ENCODE peak calls at places on chromosomes 11 and 22, in six cellular contexts. R, Z, O, T, Y and E are unnamed samples.

GRCh38 chr22:25650834-25651233 is 86.4 kb downstream of the GRK3 start:
- DNase-seq in R (no peak), Z (no peak), O (no peak), T (no peak), Y (no peak), E (no peak)

GRCh38 chr11:123062892-123063395 is 1.0 kb upstream of the HSPA8 start:
- DNase-seq in R (no peak), Z (no peak), O (no peak), T (peak), Y (no peak), E (no peak)

GRCh38 chr11:29751618-29752017 is 265.2 kb downstream of the KCNA4 start:
- DNase-seq in R (no peak), Z (no peak), O (no peak), T (no peak), Y (no peak), E (no peak)

GRCh38 chr11:111413849-111414248 is 34.8 kb upstream of the POU2AF1 start:
- DNase-seq in R (no peak), Z (no peak), O (no peak), T (no peak), Y (no peak), E (no peak)

GRCh38 chr11:57639321-57640067 is 10.2 kb downstream of the YPEL4 start:
- DNase-seq in R (peak), Z (no peak), O (no peak), T (no peak), Y (peak), E (peak)

GRCh38 chr11:29255401-29255800 is 761.4 kb downstream of the KCNA4 start:
- DNase-seq in R (peak), Z (no peak), O (no peak), T (no peak), Y (peak), E (no peak)

GRCh38 chr11:71580057-71581003 is 2.3 kb downstream of the KRTAP5-11 start:
- DNase-seq in R (peak), Z (peak), O (peak), T (peak), Y (peak), E (no peak)

GRCh38 chr11:66293777-66294625 is 2.3 kb downstream of the TMEM151A start:
- DNase-seq in R (no peak), Z (no peak), O (no peak), T (no peak), Y (no peak), E (no peak)

GRCh38 chr11:35584321-35584720 is 33.9 kb upstream of the FJX1 start:
- DNase-seq in R (no peak), Z (no peak), O (no peak), T (no peak), Y (peak), E (no peak)

GRCh38 chr11:77144854-77145428 is 16.9 kb downstream of the MYO7A start:
- DNase-seq in R (no peak), Z (no peak), O (no peak), T (no peak), Y (no peak), E (peak)

GRCh38 chr11:10623797-10624761 is 55.6 kb upstream of the LYVE1 start:
- DNase-seq in R (no peak), Z (peak), O (no peak), T (peak), Y (peak), E (no peak)

GRCh38 chr11:70603064-70603755 is 204.9 kb downstream of the CTTN start:
- DNase-seq in R (no peak), Z (no peak), O (no peak), T (no peak), Y (no peak), E (no peak)

GRCh38 chr22:41237707-41238569 is 2.8 kb downstream of the CHADL start:
- DNase-seq in R (no peak), Z (no peak), O (peak), T (no peak), Y (peak), E (peak)

GRCh38 chr22:41311487-41311886 is 10.2 kb downstream of the ZC3H7B start:
- DNase-seq in R (no peak), Z (no peak), O (no peak), T (no peak), Y (no peak), E (no peak)

GRCh38 chr11:41461057-41461681 is 1.7 kb upstream of the LRRC4C start:
- DNase-seq in R (no peak), Z (peak), O (no peak), T (no peak), Y (peak), E (no peak)

GRCh38 chr11:2511421-2512369 is 66.9 kb downstream of the KCNQ1 start:
- DNase-seq in R (no peak), Z (no peak), O (peak), T (peak), Y (no peak), E (peak)

GRCh38 chr22:28034760-28035401 is 115.8 kb upstream of the PITPNB start:
- DNase-seq in R (peak), Z (no peak), O (peak), T (peak), Y (peak), E (peak)

GRCh38 chr22:45285431-45286058 is 796 bp downstream of the UPK3A start:
- DNase-seq in R (no peak), Z (no peak), O (no peak), T (no peak), Y (no peak), E (no peak)

GRCh38 chr22:36433318-36434231 is 45.8 kb upstream of the MYH9 start:
- DNase-seq in R (no peak), Z (no peak), O (no peak), T (no peak), Y (no peak), E (peak)

GRCh38 chr22:28442951-28443876 is 236.4 kb downstream of the TTC28 start:
- DNase-seq in R (no peak), Z (no peak), O (peak), T (no peak), Y (peak), E (peak)

GRCh38 chr11:17564687-17565042 is 17.6 kb downstream of the OTOG start:
- DNase-seq in R (no peak), Z (no peak), O (no peak), T (peak), Y (no peak), E (no peak)

DNA sequence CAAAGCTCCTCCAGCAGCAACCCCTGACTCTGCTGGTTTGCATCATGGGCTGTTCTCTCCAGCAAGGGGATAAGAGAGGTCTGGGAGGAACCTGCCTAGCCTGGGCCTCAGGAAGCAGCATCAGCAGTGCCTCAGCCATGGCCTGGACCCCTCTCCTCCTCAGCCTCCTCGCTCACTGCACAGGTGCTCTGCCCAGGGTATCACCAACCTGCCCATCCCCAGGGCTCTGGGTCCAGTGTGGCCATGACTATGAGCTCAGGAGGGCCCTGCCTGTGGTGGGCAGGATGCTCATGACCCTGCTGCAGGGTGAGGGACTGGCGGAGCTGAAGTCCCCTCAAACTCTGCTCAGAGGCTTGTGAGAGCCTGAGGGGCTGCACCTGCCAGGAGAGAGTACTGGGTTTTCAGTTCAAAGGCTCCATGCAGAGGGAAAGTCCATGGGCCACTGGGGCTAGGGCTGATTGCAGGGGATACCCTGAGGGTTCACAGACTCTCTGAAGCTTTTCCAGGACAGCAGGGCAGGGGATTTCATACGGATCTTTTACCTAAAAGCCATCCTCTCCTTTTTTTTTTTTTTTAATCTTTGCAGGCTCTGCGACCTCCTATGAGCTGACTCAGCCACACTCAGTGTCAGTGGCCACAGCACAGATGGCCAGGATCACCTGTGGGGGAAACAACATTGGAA is 115.8 kb upstream of the IGLL5 start:
- DNase-seq in R (no peak), Z (no peak), O (no peak), T (peak), Y (no peak), E (no peak)
- H3K4me3 ChIP-seq in R (no peak), Z (no peak), O (no peak), T (no peak), Y (no peak), E (no peak)

GRCh38 chr22:20508815-20509271 is 1.4 kb downstream of the MED15 start:
- DNase-seq in R (no peak), Z (no peak), O (no peak), T (no peak), Y (no peak), E (no peak)
- H3K4me3 ChIP-seq in R (peak), Z (peak), O (peak), T (peak), Y (peak), E (peak)

GRCh38 chr11:67630943-67631331 is 1.2 kb upstream of the NUDT8 start:
- DNase-seq in R (no peak), Z (no peak), O (no peak), T (no peak), Y (no peak), E (no peak)

GRCh38 chr11:67630230-67630942 is 649 bp upstream of the NUDT8 start:
- DNase-seq in R (peak), Z (peak), O (peak), T (peak), Y (peak), E (peak)

GRCh38 chr11:67627788-67628624 is 1.7 kb downstream of the NUDT8 start:
- DNase-seq in R (no peak), Z (no peak), O (no peak), T (no peak), Y (no peak), E (peak)

GRCh38 chr11:67628710-67629385 is 889 bp downstream of the NUDT8 start:
- DNase-seq in R (no peak), Z (no peak), O (no peak), T (no peak), Y (no peak), E (peak)

GRCh38 chr11:67629386-67630229 is at the start of gene NUDT8:
- DNase-seq in R (peak), Z (no peak), O (peak), T (peak), Y (peak), E (peak)
- H3K4me3 ChIP-seq in R (peak), Z (peak), O (peak), T (peak), Y (peak), E (peak)

GRCh38 chr11:75705541-75705940 is 12.1 kb upstream of the MOGAT2 start:
- DNase-seq in R (no peak), Z (no peak), O (no peak), T (no peak), Y (no peak), E (no peak)

GRCh38 chr11:75703709-75704237 is 13.9 kb upstream of the MOGAT2 start:
- DNase-seq in R (no peak), Z (no peak), O (no peak), T (no peak), Y (no peak), E (no peak)

GRCh38 chr11:75700940-75701339 is 16.7 kb upstream of the MOGAT2 start:
- DNase-seq in R (no peak), Z (no peak), O (no peak), T (no peak), Y (no peak), E (no peak)

GRCh38 chr11:75706260-75706729 is 11.3 kb upstream of the MOGAT2 start:
- DNase-seq in R (peak), Z (peak), O (peak), T (peak), Y (peak), E (peak)
- H3K4me3 ChIP-seq in R (no peak), Z (no peak), O (no peak), T (no peak), Y (no peak), E (no peak)

GRCh38 chr22:24338701-24339451 is 68.2 kb downstream of the SPECC1L start:
- DNase-seq in R (no peak), Z (no peak), O (no peak), T (no peak), Y (peak), E (no peak)
- H3K4me3 ChIP-seq in R (no peak), Z (no peak), O (peak), T (no peak), Y (peak), E (no peak)

GRCh38 chr22:48051796-48052620 is 1289.6 kb downstream of the TBC1D22A start:
- DNase-seq in R (no peak), Z (no peak), O (no peak), T (peak), Y (no peak), E (no peak)

GRCh38 chr22:48054596-48054995 is 1292.1 kb downstream of the TBC1D22A start:
- DNase-seq in R (no peak), Z (no peak), O (no peak), T (peak), Y (no peak), E (no peak)

GRCh38 chr22:48053973-48054372 is 1291.5 kb downstream of the TBC1D22A start:
- DNase-seq in R (no peak), Z (no peak), O (no peak), T (peak), Y (no peak), E (no peak)

GRCh38 chr22:48050836-48051235 is 1288.4 kb downstream of the TBC1D22A start:
- DNase-seq in R (no peak), Z (no peak), O (no peak), T (peak), Y (no peak), E (no peak)

DNA sequence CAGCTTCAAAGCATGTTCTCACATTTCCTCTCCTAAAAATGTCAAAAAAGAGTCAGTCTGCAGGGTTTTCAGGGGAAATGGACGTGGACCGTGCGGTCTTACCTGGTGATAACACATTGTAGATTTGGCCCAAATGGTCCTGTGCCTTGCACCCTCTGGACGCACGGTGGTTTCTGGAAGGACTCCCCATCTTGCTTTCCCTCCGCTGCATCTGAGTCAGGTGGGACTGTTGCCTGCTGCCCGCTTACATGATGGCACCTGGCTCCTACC is 1290.1 kb downstream of the TBC1D22A start:
- DNase-seq in R (no peak), Z (no peak), O (no peak), T (peak), Y (no peak), E (no peak)
- H3K4me3 ChIP-seq in R (no peak), Z (no peak), O (no peak), T (no peak), Y (no peak), E (no peak)

DNA sequence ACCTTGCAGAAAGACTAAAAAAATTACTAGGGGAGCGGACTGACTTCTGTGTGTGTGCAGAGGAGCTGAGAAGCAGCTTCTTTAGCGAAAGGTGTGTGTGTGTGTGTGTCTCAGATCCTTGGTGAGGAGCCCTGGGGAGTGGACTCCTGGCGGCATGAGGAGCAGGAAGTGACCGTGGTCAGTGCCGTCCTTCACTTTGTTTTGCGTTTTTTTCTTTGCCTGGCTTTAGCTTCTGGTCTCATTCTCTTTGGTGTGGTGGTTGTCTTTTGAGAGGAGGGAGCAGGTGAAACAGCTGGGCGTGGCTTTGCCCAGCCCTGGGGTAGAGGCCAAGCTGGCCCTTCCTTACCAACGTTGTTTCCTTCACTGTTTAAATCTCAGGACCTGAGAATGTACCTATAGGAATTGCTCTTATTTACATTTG is 1.9 kb downstream of the ZBED4 start:
- DNase-seq in R (no peak), Z (no peak), O (no peak), T (no peak), Y (peak), E (no peak)
- H3K4me3 ChIP-seq in R (peak), Z (peak), O (peak), T (no peak), Y (peak), E (no peak)

GRCh38 chr11:27445625-27446024 is 27.0 kb downstream of the LGR4 start:
- DNase-seq in R (no peak), Z (no peak), O (no peak), T (no peak), Y (no peak), E (no peak)
- H3K4me3 ChIP-seq in R (no peak), Z (no peak), O (no peak), T (no peak), Y (no peak), E (no peak)

GRCh38 chr11:69295995-69296889 is 2.3 kb downstream of the MYEOV start:
- DNase-seq in R (peak), Z (no peak), O (peak), T (no peak), Y (peak), E (peak)
- H3K4me3 ChIP-seq in R (no peak), Z (peak), O (peak), T (no peak), Y (no peak), E (no peak)